ENCODE peak calls at places on chromosomes 1 and 21, in five cellular contexts. One of them, this sample, is unnamed.

GRCh38 chr21:41709965-41710822 is 56.7 kb downstream of the RIPK4 start:
- DNase-seq in skeletal muscle cell: no peak
- DNase-seq in uterus: no peak
- DNase-seq in A549: no peak
- DNase-seq in fibroblast of the aortic adventitia: no peak
- DNase-seq in this sample: no peak

GRCh38 chr1:151436985-151437384 is 22.3 kb downstream of the POGZ start:
- DNase-seq in skeletal muscle cell: no peak
- DNase-seq in uterus: no peak
- DNase-seq in A549: no peak
- DNase-seq in fibroblast of the aortic adventitia: no peak
- DNase-seq in this sample: no peak

GRCh38 chr1:38305666-38306065 is 259.1 kb upstream of the POU3F1 start:
- DNase-seq in skeletal muscle cell: no peak
- DNase-seq in uterus: no peak
- DNase-seq in A549: no peak
- DNase-seq in fibroblast of the aortic adventitia: no peak
- DNase-seq in this sample: no peak

GRCh38 chr1:93907718-93908117 is 1.5 kb downstream of the GCLM start:
- DNase-seq in skeletal muscle cell: peak; percentile 40
- DNase-seq in uterus: no peak
- DNase-seq in A549: no peak
- DNase-seq in fibroblast of the aortic adventitia: peak; percentile 76
- DNase-seq in this sample: no peak

GRCh38 chr1:183590225-183591191 is at the start of gene NCF2:
- DNase-seq in skeletal muscle cell: no peak
- DNase-seq in uterus: no peak
- DNase-seq in A549: no peak
- DNase-seq in fibroblast of the aortic adventitia: peak; percentile 36
- DNase-seq in this sample: no peak

GRCh38 chr1:78286686-78287085 is 204.1 kb upstream of the PTGFR start:
- DNase-seq in skeletal muscle cell: no peak
- DNase-seq in uterus: no peak
- DNase-seq in A549: no peak
- DNase-seq in fibroblast of the aortic adventitia: peak; percentile 58
- DNase-seq in this sample: no peak

GRCh38 chr1:245863566-245864184 is 643.4 kb downstream of the SMYD3 start:
- DNase-seq in skeletal muscle cell: no peak
- DNase-seq in uterus: no peak
- DNase-seq in A549: no peak
- DNase-seq in fibroblast of the aortic adventitia: no peak
- DNase-seq in this sample: no peak

GRCh38 chr1:77831566-77831965 is 52.1 kb downstream of the MIGA1 start:
- DNase-seq in skeletal muscle cell: no peak
- DNase-seq in uterus: no peak
- DNase-seq in A549: no peak
- DNase-seq in fibroblast of the aortic adventitia: peak; percentile 17
- DNase-seq in this sample: no peak

GRCh38 chr1:218779341-218779831 is 394.3 kb upstream of the LYPLAL1 start:
- DNase-seq in skeletal muscle cell: no peak
- DNase-seq in uterus: no peak
- DNase-seq in A549: no peak
- DNase-seq in fibroblast of the aortic adventitia: peak; percentile 40
- DNase-seq in this sample: no peak

GRCh38 chr1:61120998-61121397 is 38.6 kb downstream of the NFIA start:
- DNase-seq in skeletal muscle cell: peak; percentile 68
- DNase-seq in uterus: no peak
- DNase-seq in A549: no peak
- DNase-seq in fibroblast of the aortic adventitia: peak; percentile 58
- DNase-seq in this sample: no peak

GRCh38 chr1:227131193-227131592 is 187.1 kb downstream of the CDC42BPA start:
- DNase-seq in skeletal muscle cell: peak; percentile 5
- DNase-seq in uterus: no peak
- DNase-seq in A549: peak; percentile 34
- DNase-seq in fibroblast of the aortic adventitia: peak; percentile 68
- DNase-seq in this sample: no peak

GRCh38 chr1:69320679-69321310 is 246.9 kb upstream of the LRRC7 start:
- DNase-seq in skeletal muscle cell: no peak
- DNase-seq in uterus: no peak
- DNase-seq in A549: no peak
- DNase-seq in fibroblast of the aortic adventitia: no peak
- DNase-seq in this sample: no peak

GRCh38 chr1:54849219-54850081 is 37.5 kb downstream of the DHCR24 start:
- DNase-seq in skeletal muscle cell: no peak
- DNase-seq in uterus: no peak
- DNase-seq in A549: no peak
- DNase-seq in fibroblast of the aortic adventitia: peak; percentile 83
- DNase-seq in this sample: no peak

GRCh38 chr1:35115459-35116383 is 36.5 kb downstream of the ZMYM1 start:
- DNase-seq in skeletal muscle cell: no peak
- DNase-seq in uterus: no peak
- DNase-seq in A549: no peak
- DNase-seq in fibroblast of the aortic adventitia: peak; percentile 16
- DNase-seq in this sample: peak; percentile 13

GRCh38 chr1:201916649-201917249 is 28.1 kb downstream of the SHISA4 start:
- DNase-seq in skeletal muscle cell: peak; percentile 92
- DNase-seq in uterus: peak; percentile 92
- DNase-seq in A549: peak; percentile 67
- DNase-seq in fibroblast of the aortic adventitia: peak; percentile 94
- DNase-seq in this sample: no peak

GRCh38 chr21:25764065-25764464 is 29.3 kb downstream of the GABPA start:
- DNase-seq in skeletal muscle cell: no peak
- DNase-seq in uterus: no peak
- DNase-seq in A549: no peak
- DNase-seq in fibroblast of the aortic adventitia: no peak
- DNase-seq in this sample: no peak

GRCh38 chr1:18422076-18422777 is 58.5 kb upstream of the KLHDC7A start:
- DNase-seq in skeletal muscle cell: no peak
- DNase-seq in uterus: no peak
- DNase-seq in A549: no peak
- DNase-seq in fibroblast of the aortic adventitia: no peak
- DNase-seq in this sample: no peak

GRCh38 chr1:150813028-150813707 is 5.1 kb upstream of the CTSK start:
- DNase-seq in skeletal muscle cell: peak; percentile 30
- DNase-seq in uterus: peak; percentile 55
- DNase-seq in A549: peak; percentile 69
- DNase-seq in fibroblast of the aortic adventitia: peak; percentile 72
- DNase-seq in this sample: no peak

GRCh38 chr1:24443241-24443656 is 27.6 kb downstream of the NIPAL3 start:
- DNase-seq in skeletal muscle cell: no peak
- DNase-seq in uterus: no peak
- DNase-seq in A549: no peak
- DNase-seq in fibroblast of the aortic adventitia: peak; percentile 78
- DNase-seq in this sample: no peak

GRCh38 chr1:151158751-151159251 is 2.4 kb downstream of the TNFAIP8L2 start:
- DNase-seq in skeletal muscle cell: no peak
- DNase-seq in uterus: no peak
- DNase-seq in A549: no peak
- DNase-seq in fibroblast of the aortic adventitia: no peak
- DNase-seq in this sample: no peak

GRCh38 chr21:38188037-38188436 is 68.8 kb upstream of the KCNJ15 start:
- DNase-seq in skeletal muscle cell: peak; percentile 65
- DNase-seq in uterus: no peak
- DNase-seq in A549: no peak
- DNase-seq in fibroblast of the aortic adventitia: peak; percentile 37
- DNase-seq in this sample: no peak

GRCh38 chr21:37496972-37497371 is 130.4 kb downstream of the DYRK1A start:
- DNase-seq in skeletal muscle cell: no peak
- DNase-seq in uterus: no peak
- DNase-seq in A549: no peak
- DNase-seq in fibroblast of the aortic adventitia: peak; percentile 30
- DNase-seq in this sample: no peak

GRCh38 chr1:241061062-241061461 is 295.9 kb downstream of the RGS7 start:
- DNase-seq in skeletal muscle cell: no peak
- DNase-seq in uterus: no peak
- DNase-seq in A549: no peak
- DNase-seq in fibroblast of the aortic adventitia: no peak
- DNase-seq in this sample: no peak

GRCh38 chr1:59076612-59077011 is 220.3 kb upstream of the FGGY start:
- DNase-seq in skeletal muscle cell: no peak
- DNase-seq in uterus: no peak
- DNase-seq in A549: no peak
- DNase-seq in fibroblast of the aortic adventitia: peak; percentile 60
- DNase-seq in this sample: no peak

GRCh38 chr1:34418166-34418565 is 241.5 kb downstream of the C1orf94 start:
- DNase-seq in skeletal muscle cell: no peak
- DNase-seq in uterus: no peak
- DNase-seq in A549: no peak
- DNase-seq in fibroblast of the aortic adventitia: no peak
- DNase-seq in this sample: no peak

GRCh38 chr1:91613594-91613993 is 112.9 kb downstream of the CDC7 start:
- DNase-seq in skeletal muscle cell: no peak
- DNase-seq in uterus: no peak
- DNase-seq in A549: peak; percentile 25
- DNase-seq in fibroblast of the aortic adventitia: peak; percentile 25
- DNase-seq in this sample: no peak

GRCh38 chr1:16324456-16324890 is 27.8 kb downstream of the FBXO42 start:
- DNase-seq in skeletal muscle cell: peak; percentile 47
- DNase-seq in uterus: peak; percentile 22
- DNase-seq in A549: no peak
- DNase-seq in fibroblast of the aortic adventitia: peak; percentile 89
- DNase-seq in this sample: peak; percentile 58

GRCh38 chr1:181077576-181078242 is 10.8 kb upstream of the IER5 start:
- DNase-seq in skeletal muscle cell: no peak
- DNase-seq in uterus: no peak
- DNase-seq in A549: no peak
- DNase-seq in fibroblast of the aortic adventitia: peak; percentile 31
- DNase-seq in this sample: no peak

GRCh38 chr1:38500352-38500751 is 359.2 kb downstream of the RRAGC start:
- DNase-seq in skeletal muscle cell: no peak
- DNase-seq in uterus: no peak
- DNase-seq in A549: peak; percentile 11
- DNase-seq in fibroblast of the aortic adventitia: peak; percentile 1
- DNase-seq in this sample: no peak

GRCh38 chr1:114153621-114154145 is at the start of gene SYT6:
- DNase-seq in skeletal muscle cell: no peak
- DNase-seq in uterus: no peak
- DNase-seq in A549: no peak
- DNase-seq in fibroblast of the aortic adventitia: no peak
- DNase-seq in this sample: no peak

GRCh38 chr1:20380616-20381035 is 90.0 kb downstream of the VWA5B1 start:
- DNase-seq in skeletal muscle cell: peak; percentile 52
- DNase-seq in uterus: no peak
- DNase-seq in A549: peak; percentile 24
- DNase-seq in fibroblast of the aortic adventitia: peak; percentile 97
- DNase-seq in this sample: no peak

GRCh38 chr1:202987255-202987654 is 19.9 kb upstream of the TMEM183A start:
- DNase-seq in skeletal muscle cell: no peak
- DNase-seq in uterus: no peak
- DNase-seq in A549: no peak
- DNase-seq in fibroblast of the aortic adventitia: no peak
- DNase-seq in this sample: no peak

GRCh38 chr21:44911384-44912157 is 9.1 kb downstream of the ITGB2 start:
- DNase-seq in skeletal muscle cell: no peak
- DNase-seq in uterus: peak; percentile 46
- DNase-seq in A549: no peak
- DNase-seq in fibroblast of the aortic adventitia: no peak
- DNase-seq in this sample: no peak

GRCh38 chr1:182629674-182630073 is 25.5 kb upstream of the RGS16 start:
- DNase-seq in skeletal muscle cell: no peak
- DNase-seq in uterus: no peak
- DNase-seq in A549: no peak
- DNase-seq in fibroblast of the aortic adventitia: no peak
- DNase-seq in this sample: no peak

GRCh38 chr1:229205854-229206253 is 65.1 kb upstream of the RAB4A start:
- DNase-seq in skeletal muscle cell: no peak
- DNase-seq in uterus: peak; percentile 44
- DNase-seq in A549: no peak
- DNase-seq in fibroblast of the aortic adventitia: no peak
- DNase-seq in this sample: no peak
- H3K4me3 ChIP-seq in skeletal muscle cell: no peak overlapping the region
- H3K4me3 ChIP-seq in uterus: no peak overlapping the region
- H3K4me3 ChIP-seq in A549: no peak overlapping the region
- H3K4me3 ChIP-seq in fibroblast of the aortic adventitia: no peak overlapping the region
- H3K4me3 ChIP-seq in this sample: no peak overlapping the region

GRCh38 chr1:9127395-9128160 is 1.3 kb downstream of the GPR157 start:
- DNase-seq in skeletal muscle cell: no peak
- DNase-seq in uterus: no peak
- DNase-seq in A549: no peak
- DNase-seq in fibroblast of the aortic adventitia: no peak
- DNase-seq in this sample: no peak
- H3K4me3 ChIP-seq in skeletal muscle cell: peak overlapping the region; percentile 58
- H3K4me3 ChIP-seq in uterus: peak overlapping the region; percentile 91
- H3K4me3 ChIP-seq in A549: peak overlapping the region; percentile 69
- H3K4me3 ChIP-seq in fibroblast of the aortic adventitia: peak overlapping the region; percentile 66
- H3K4me3 ChIP-seq in this sample: peak overlapping the region; percentile 51

DNA sequence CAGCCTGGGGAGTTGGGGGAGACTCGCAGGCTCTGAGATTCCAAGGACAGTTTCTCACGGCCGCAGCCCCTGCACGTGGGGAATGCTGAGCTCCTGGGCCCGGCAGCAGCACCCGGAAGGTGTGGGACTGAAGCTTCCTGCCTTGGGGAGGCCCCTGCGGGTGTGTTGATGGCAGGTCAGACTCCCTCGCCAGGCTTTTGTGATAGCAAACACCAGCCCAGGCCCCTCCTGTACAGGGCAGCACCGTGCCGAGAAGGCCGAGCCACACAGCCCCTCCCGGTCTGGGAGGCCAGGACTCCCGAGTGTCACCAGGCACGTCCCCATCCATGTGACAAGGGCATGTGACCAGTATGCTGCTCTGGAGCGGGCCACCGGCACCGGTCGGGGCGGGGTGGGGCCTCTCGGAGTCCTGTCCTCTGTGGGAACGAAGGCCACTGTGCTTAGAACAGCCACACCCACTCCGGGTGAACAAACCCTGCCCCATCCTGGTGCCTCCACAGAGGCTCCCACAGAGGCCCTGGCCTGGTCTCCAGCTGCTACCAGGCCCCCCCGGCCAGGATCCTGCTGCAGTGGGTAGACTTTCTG is 31.1 kb upstream of the ARHGEF16 start:
- DNase-seq in skeletal muscle cell: no peak
- DNase-seq in uterus: peak; percentile 31
- DNase-seq in A549: no peak
- DNase-seq in fibroblast of the aortic adventitia: no peak
- DNase-seq in this sample: no peak
- H3K4me3 ChIP-seq in skeletal muscle cell: no peak overlapping the region
- H3K4me3 ChIP-seq in uterus: no peak overlapping the region
- H3K4me3 ChIP-seq in A549: no peak overlapping the region
- H3K4me3 ChIP-seq in fibroblast of the aortic adventitia: no peak overlapping the region
- H3K4me3 ChIP-seq in this sample: no peak overlapping the region

DNA sequence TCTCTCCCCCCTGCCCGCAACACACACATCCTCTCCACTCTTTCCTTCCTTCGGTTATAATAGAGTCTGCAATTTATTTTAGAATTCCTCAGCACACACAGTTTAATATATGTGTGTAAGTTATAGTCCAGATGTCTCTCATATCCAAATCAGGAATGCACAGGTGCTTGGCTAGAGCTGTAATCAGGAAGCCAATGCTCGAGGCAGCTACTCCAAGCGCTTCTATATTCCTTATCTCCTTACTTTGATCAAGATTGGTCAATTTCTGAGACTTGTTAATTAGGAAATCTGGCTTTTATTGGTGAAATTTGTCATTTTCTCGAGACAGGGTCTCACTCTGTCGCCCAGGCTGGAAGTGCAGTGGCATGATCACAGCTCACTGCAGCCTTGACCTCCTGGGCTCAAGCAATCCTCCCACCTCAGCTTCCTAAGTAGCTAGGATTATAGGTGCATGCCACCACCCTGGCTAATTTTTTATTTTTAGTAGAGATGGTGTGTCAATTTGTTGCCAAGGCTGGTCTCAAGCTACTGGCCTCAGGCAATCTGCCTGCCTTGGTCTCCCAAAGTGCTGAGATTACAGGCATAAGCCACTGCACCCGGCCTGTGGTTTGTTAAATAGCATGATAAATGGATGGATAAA is 27.7 kb downstream of the RPL5 start:
- DNase-seq in skeletal muscle cell: no peak
- DNase-seq in uterus: no peak
- DNase-seq in A549: no peak
- DNase-seq in fibroblast of the aortic adventitia: no peak
- DNase-seq in this sample: no peak
- H3K4me3 ChIP-seq in skeletal muscle cell: no peak overlapping the region
- H3K4me3 ChIP-seq in uterus: no peak overlapping the region
- H3K4me3 ChIP-seq in A549: no peak overlapping the region
- H3K4me3 ChIP-seq in fibroblast of the aortic adventitia: no peak overlapping the region
- H3K4me3 ChIP-seq in this sample: no peak overlapping the region

This sample was measured in retinal pigment epithelial cell.